ENCODE peak calls at places on chromosomes 4 and X, in seven cellular contexts. One of them, this sample, is unnamed.

GRCh38 chr4:55903577-55903976 is 45.2 kb upstream of the CEP135 start:
- DNase-seq in A549: no peak
- DNase-seq in WTC11: no peak
- DNase-seq in SK-N-SH: peak
- DNase-seq in HCT116: no peak
- DNase-seq in H1: no peak
- DNase-seq in K562: no peak
- DNase-seq in this sample: no peak

GRCh38 chr4:36138221-36138620 is 106.1 kb downstream of the ARAP2 start:
- DNase-seq in A549: no peak
- DNase-seq in WTC11: no peak
- DNase-seq in SK-N-SH: no peak
- DNase-seq in HCT116: no peak
- DNase-seq in H1: no peak
- DNase-seq in K562: no peak
- DNase-seq in this sample: no peak

GRCh38 chr4:181860157-181860556 is 383.0 kb upstream of the TENM3 start:
- DNase-seq in A549: no peak
- DNase-seq in WTC11: no peak
- DNase-seq in SK-N-SH: peak
- DNase-seq in HCT116: no peak
- DNase-seq in H1: no peak
- DNase-seq in K562: no peak
- DNase-seq in this sample: no peak

GRCh38 chr4:87270144-87270543 is 49.7 kb upstream of the KLHL8 start:
- DNase-seq in A549: peak
- DNase-seq in WTC11: peak
- DNase-seq in SK-N-SH: peak
- DNase-seq in HCT116: peak
- DNase-seq in H1: no peak
- DNase-seq in K562: peak
- DNase-seq in this sample: peak

GRCh38 chr4:25888781-25889180 is 25.2 kb upstream of the SMIM20 start:
- DNase-seq in A549: no peak
- DNase-seq in WTC11: no peak
- DNase-seq in SK-N-SH: no peak
- DNase-seq in HCT116: no peak
- DNase-seq in H1: no peak
- DNase-seq in K562: no peak
- DNase-seq in this sample: no peak

GRCh38 chr4:11741190-11741652 is 312.5 kb upstream of the HS3ST1 start:
- DNase-seq in A549: no peak
- DNase-seq in WTC11: no peak
- DNase-seq in SK-N-SH: no peak
- DNase-seq in HCT116: no peak
- DNase-seq in H1: no peak
- DNase-seq in K562: no peak
- DNase-seq in this sample: no peak

GRCh38 chr4:8379281-8379680 is 61.2 kb downstream of the ACOX3 start:
- DNase-seq in A549: no peak
- DNase-seq in WTC11: no peak
- DNase-seq in SK-N-SH: no peak
- DNase-seq in HCT116: no peak
- DNase-seq in H1: no peak
- DNase-seq in K562: no peak
- DNase-seq in this sample: no peak

GRCh38 chrX:47232803-47233332 is at the start of gene USP11:
- DNase-seq in A549: peak
- DNase-seq in WTC11: peak
- DNase-seq in SK-N-SH: peak
- DNase-seq in HCT116: no peak
- DNase-seq in H1: peak
- DNase-seq in K562: peak
- DNase-seq in this sample: peak

GRCh38 chr4:122540827-122541226 is 80.0 kb downstream of the IL21 start:
- DNase-seq in A549: no peak
- DNase-seq in WTC11: no peak
- DNase-seq in SK-N-SH: no peak
- DNase-seq in HCT116: no peak
- DNase-seq in H1: no peak
- DNase-seq in K562: no peak
- DNase-seq in this sample: no peak

GRCh38 chrX:6693051-6693450 is 158.1 kb upstream of the VCX3A start:
- DNase-seq in A549: no peak
- DNase-seq in WTC11: peak
- DNase-seq in SK-N-SH: no peak
- DNase-seq in HCT116: no peak
- DNase-seq in H1: no peak
- DNase-seq in K562: no peak
- DNase-seq in this sample: no peak

GRCh38 chr4:76203541-76203940 is 10.1 kb downstream of the SCARB2 start:
- DNase-seq in A549: no peak
- DNase-seq in WTC11: no peak
- DNase-seq in SK-N-SH: no peak
- DNase-seq in HCT116: no peak
- DNase-seq in H1: no peak
- DNase-seq in K562: no peak
- DNase-seq in this sample: no peak

GRCh38 chr4:7434766-7435150 is at the start of gene PSAPL1:
- DNase-seq in A549: peak
- DNase-seq in WTC11: peak
- DNase-seq in SK-N-SH: peak
- DNase-seq in HCT116: peak
- DNase-seq in H1: no peak
- DNase-seq in K562: peak
- DNase-seq in this sample: peak

GRCh38 chr4:2482693-2483092 is 13.8 kb downstream of the RNF4 start:
- DNase-seq in A549: no peak
- DNase-seq in WTC11: no peak
- DNase-seq in SK-N-SH: no peak
- DNase-seq in HCT116: no peak
- DNase-seq in H1: no peak
- DNase-seq in K562: no peak
- DNase-seq in this sample: no peak

GRCh38 chr4:83267121-83267834 is 17.3 kb downstream of the COQ2 start:
- DNase-seq in A549: peak
- DNase-seq in WTC11: no peak
- DNase-seq in SK-N-SH: no peak
- DNase-seq in HCT116: no peak
- DNase-seq in H1: no peak
- DNase-seq in K562: no peak
- DNase-seq in this sample: peak

GRCh38 chr4:139054791-139055376 is 39.3 kb downstream of the NOCT start:
- DNase-seq in A549: no peak
- DNase-seq in WTC11: no peak
- DNase-seq in SK-N-SH: no peak
- DNase-seq in HCT116: no peak
- DNase-seq in H1: no peak
- DNase-seq in K562: no peak
- DNase-seq in this sample: no peak

GRCh38 chrX:19334945-19335626 is 8.6 kb upstream of the PDHA1 start:
- DNase-seq in A549: peak
- DNase-seq in WTC11: peak
- DNase-seq in SK-N-SH: no peak
- DNase-seq in HCT116: peak
- DNase-seq in H1: no peak
- DNase-seq in K562: peak
- DNase-seq in this sample: peak

GRCh38 chrX:101659601-101660063 is at the start of gene ARMCX2:
- DNase-seq in A549: no peak
- DNase-seq in WTC11: peak
- DNase-seq in SK-N-SH: peak
- DNase-seq in HCT116: no peak
- DNase-seq in H1: peak
- DNase-seq in K562: no peak
- DNase-seq in this sample: no peak

GRCh38 chrX:24928114-24928513 is 87.7 kb downstream of the ARX start:
- DNase-seq in A549: no peak
- DNase-seq in WTC11: no peak
- DNase-seq in SK-N-SH: no peak
- DNase-seq in HCT116: no peak
- DNase-seq in H1: no peak
- DNase-seq in K562: no peak
- DNase-seq in this sample: no peak

GRCh38 chr4:53066155-53066554 is 204.0 kb downstream of the RASL11B start:
- DNase-seq in A549: no peak
- DNase-seq in WTC11: no peak
- DNase-seq in SK-N-SH: no peak
- DNase-seq in HCT116: no peak
- DNase-seq in H1: no peak
- DNase-seq in K562: no peak
- DNase-seq in this sample: no peak

GRCh38 chrX:135509885-135510284 is 10.6 kb upstream of the INTS6L start:
- DNase-seq in A549: no peak
- DNase-seq in WTC11: no peak
- DNase-seq in SK-N-SH: no peak
- DNase-seq in HCT116: no peak
- DNase-seq in H1: no peak
- DNase-seq in K562: no peak
- DNase-seq in this sample: no peak

GRCh38 chr4:54215379-54216072 is 13.6 kb upstream of the PDGFRA start:
- DNase-seq in A549: no peak
- DNase-seq in WTC11: no peak
- DNase-seq in SK-N-SH: peak
- DNase-seq in HCT116: no peak
- DNase-seq in H1: no peak
- DNase-seq in K562: no peak
- DNase-seq in this sample: no peak

GRCh38 chr4:153365003-153365402 is 20.5 kb downstream of the MND1 start:
- DNase-seq in A549: no peak
- DNase-seq in WTC11: no peak
- DNase-seq in SK-N-SH: no peak
- DNase-seq in HCT116: no peak
- DNase-seq in H1: no peak
- DNase-seq in K562: no peak
- DNase-seq in this sample: no peak

GRCh38 chrX:110208092-110208491 is 109.8 kb downstream of the AMMECR1 start:
- DNase-seq in A549: no peak
- DNase-seq in WTC11: no peak
- DNase-seq in SK-N-SH: no peak
- DNase-seq in HCT116: no peak
- DNase-seq in H1: no peak
- DNase-seq in K562: no peak
- DNase-seq in this sample: no peak

GRCh38 chr4:29927895-29928294 is 792.3 kb upstream of the PCDH7 start:
- DNase-seq in A549: no peak
- DNase-seq in WTC11: no peak
- DNase-seq in SK-N-SH: no peak
- DNase-seq in HCT116: peak
- DNase-seq in H1: no peak
- DNase-seq in K562: no peak
- DNase-seq in this sample: no peak

GRCh38 chrX:21490341-21490740 is 116.1 kb downstream of the CNKSR2 start:
- DNase-seq in A549: no peak
- DNase-seq in WTC11: no peak
- DNase-seq in SK-N-SH: no peak
- DNase-seq in HCT116: no peak
- DNase-seq in H1: no peak
- DNase-seq in K562: no peak
- DNase-seq in this sample: no peak

GRCh38 chrX:132375941-132376340 is 112.9 kb downstream of the MBNL3 start:
- DNase-seq in A549: peak
- DNase-seq in WTC11: no peak
- DNase-seq in SK-N-SH: no peak
- DNase-seq in HCT116: no peak
- DNase-seq in H1: no peak
- DNase-seq in K562: no peak
- DNase-seq in this sample: no peak

DNA sequence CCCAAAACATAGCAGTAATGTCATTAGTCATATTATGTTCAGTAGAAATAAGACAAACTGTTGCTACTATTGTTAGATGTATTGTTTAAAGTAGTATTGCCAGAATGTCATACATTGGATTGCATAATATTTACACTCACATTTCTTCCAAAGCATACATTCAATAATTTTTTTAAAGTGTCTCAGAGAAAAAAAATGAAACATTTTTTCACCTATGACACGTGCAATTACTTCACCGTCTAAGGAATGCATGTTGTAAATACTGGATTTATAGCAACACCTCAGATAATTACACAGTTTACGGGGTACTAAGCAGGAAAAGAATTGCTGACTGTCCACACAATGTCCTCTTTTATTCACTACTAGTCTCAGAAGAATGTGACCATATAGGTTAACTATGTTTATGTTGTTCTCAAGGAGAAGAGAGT is 162.1 kb downstream of the PCDH18 start:
- DNase-seq in A549: no peak
- DNase-seq in WTC11: no peak
- DNase-seq in SK-N-SH: no peak
- DNase-seq in HCT116: no peak
- DNase-seq in H1: no peak
- DNase-seq in K562: no peak
- DNase-seq in this sample: no peak
- TF ChIP-seq MAX in A549: no peak
- TF ChIP-seq MAX in WTC11: no peak
- TF ChIP-seq MAX in SK-N-SH: no peak
- TF ChIP-seq MAX in HCT116: no peak
- TF ChIP-seq MAX in H1: no peak
- TF ChIP-seq MAX in K562: no peak
- TF ChIP-seq MAX in this sample: no peak

DNA sequence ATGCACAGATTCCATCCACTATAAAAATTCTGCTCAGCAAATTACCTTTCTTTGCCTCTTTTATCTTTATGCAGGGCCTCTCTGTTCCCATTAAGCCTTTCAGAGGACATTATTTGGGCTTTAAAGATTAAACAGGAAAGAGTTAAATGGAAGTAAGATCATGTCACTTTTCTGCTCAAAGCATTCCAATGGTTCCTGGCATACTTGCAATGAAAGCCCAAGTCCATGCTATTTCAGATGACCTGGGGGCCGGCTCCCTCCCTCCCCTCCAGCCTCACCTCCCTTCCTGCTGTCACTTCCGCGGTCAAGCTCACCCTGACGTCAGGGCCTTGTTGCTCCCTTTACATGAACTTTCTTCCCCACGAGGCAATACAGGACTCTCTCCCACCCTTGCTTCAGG is 125.5 kb downstream of the C4orf51 start:
- DNase-seq in A549: no peak
- DNase-seq in WTC11: peak
- DNase-seq in SK-N-SH: no peak
- DNase-seq in HCT116: no peak
- DNase-seq in H1: no peak
- DNase-seq in K562: no peak
- DNase-seq in this sample: no peak
- TF ChIP-seq MAX in A549: no peak
- TF ChIP-seq MAX in WTC11: no peak
- TF ChIP-seq MAX in SK-N-SH: no peak
- TF ChIP-seq MAX in HCT116: no peak
- TF ChIP-seq MAX in H1: no peak
- TF ChIP-seq MAX in K562: no peak
- TF ChIP-seq MAX in this sample: no peak

GRCh38 chr4:67198757-67199156 is 346.5 kb downstream of the CENPC start:
- DNase-seq in A549: no peak
- DNase-seq in WTC11: no peak
- DNase-seq in SK-N-SH: no peak
- DNase-seq in HCT116: no peak
- DNase-seq in H1: no peak
- DNase-seq in K562: peak
- DNase-seq in this sample: peak
- TF ChIP-seq MAX in A549: no peak
- TF ChIP-seq MAX in WTC11: no peak
- TF ChIP-seq MAX in SK-N-SH: no peak
- TF ChIP-seq MAX in HCT116: no peak
- TF ChIP-seq MAX in H1: no peak
- TF ChIP-seq MAX in K562: no peak
- TF ChIP-seq MAX in this sample: no peak

GRCh38 chrX:42143866-42144592 is 220.7 kb upstream of the CASK start:
- DNase-seq in A549: no peak
- DNase-seq in WTC11: no peak
- DNase-seq in SK-N-SH: no peak
- DNase-seq in HCT116: no peak
- DNase-seq in H1: no peak
- DNase-seq in K562: no peak
- DNase-seq in this sample: no peak
- TF ChIP-seq MAX in A549: no peak
- TF ChIP-seq MAX in WTC11: no peak
- TF ChIP-seq MAX in SK-N-SH: no peak
- TF ChIP-seq MAX in HCT116: no peak
- TF ChIP-seq MAX in H1: no peak
- TF ChIP-seq MAX in K562: no peak
- TF ChIP-seq MAX in this sample: no peak